ENCODE peak calls at places on chromosomes 6 and 20, in five cellular contexts. S, Q, U, T and M are unnamed samples.

GRCh38 chr6:44542401-44543116 is 155.1 kb downstream of the CDC5L start:
- DNase-seq in S (peak), Q (peak), U (no peak), T (no peak), M (no peak)

GRCh38 chr20:4894981-4895381 is 106.3 kb downstream of the SLC23A2 start:
- DNase-seq in S (no peak), Q (no peak), U (no peak), T (no peak), M (no peak)

GRCh38 chr6:25360611-25361010 is 81.4 kb downstream of the CARMIL1 start:
- DNase-seq in S (no peak), Q (no peak), U (no peak), T (no peak), M (no peak)

GRCh38 chr6:156777866-156778614 is 862 bp downstream of the ARID1B start:
- DNase-seq in S (peak), Q (peak), U (peak), T (peak), M (peak)

GRCh38 chr20:18465536-18466200 is 1.2 kb downstream of the DZANK1 start:
- DNase-seq in S (no peak), Q (no peak), U (no peak), T (no peak), M (no peak)

GRCh38 chr6:6407061-6407723 is 86.7 kb upstream of the F13A1 start:
- DNase-seq in S (no peak), Q (no peak), U (no peak), T (no peak), M (no peak)

GRCh38 chr6:53811082-53811481 is 16.3 kb downstream of the LRRC1 start:
- DNase-seq in S (peak), Q (no peak), U (peak), T (no peak), M (peak)

GRCh38 chr6:163427498-163428254 is 13.2 kb downstream of the QKI start:
- DNase-seq in S (no peak), Q (no peak), U (peak), T (no peak), M (no peak)

GRCh38 chr20:19453781-19454310 is 241.4 kb downstream of the SLC24A3 start:
- DNase-seq in S (peak), Q (no peak), U (no peak), T (no peak), M (no peak)

GRCh38 chr6:141550471-141550870 is 582.3 kb upstream of the GJE1 start:
- DNase-seq in S (no peak), Q (no peak), U (no peak), T (no peak), M (no peak)

GRCh38 chr6:5078121-5078695 is 6.9 kb upstream of the PPP1R3G start:
- DNase-seq in S (no peak), Q (no peak), U (peak), T (no peak), M (no peak)

GRCh38 chr6:44701637-44702101 is 314.2 kb downstream of the CDC5L start:
- DNase-seq in S (peak), Q (no peak), U (no peak), T (no peak), M (no peak)

GRCh38 chr6:113361014-113361645 is 496.0 kb upstream of the MARCKS start:
- DNase-seq in S (no peak), Q (no peak), U (peak), T (no peak), M (no peak)

GRCh38 chr6:129671442-129672344 is 38.3 kb downstream of the ARHGAP18 start:
- DNase-seq in S (no peak), Q (no peak), U (peak), T (no peak), M (no peak)